ENCODE peak calls at places on chromosomes 5 and 9, in four cellular contexts. A is cardiac septum; M is GM19239; B is stimulated activated naive CD4-positive, alpha-beta T cell treated with Interleukin-2 at 50 U/mL for 16 hours. G is an unnamed sample.

GRCh38 chr5:96870094-96871021 is 5.9 kb upstream of the ERAP2 start:
- DNase-seq in M (no peak), A (no peak), B (peak; percentile 8), G (no peak)

GRCh38 chr5:101153526-101153925 is 250.4 kb upstream of the ST8SIA4 start:
- DNase-seq in B (no peak), M (no peak), A (no peak), G (no peak)

GRCh38 chr5:141172381-141173204 is at the start of gene PCDHB7:
- DNase-seq in A (no peak), B (no peak), M (no peak), G (no peak)

GRCh38 chr9:83583151-83584014 is 39.6 kb upstream of the IDNK start:
- DNase-seq in M (peak; percentile 26), A (no peak), B (no peak), G (no peak)

GRCh38 chr5:97525780-97526179 is 342.7 kb upstream of the RIOK2 start:
- DNase-seq in A (no peak), M (no peak), B (no peak), G (no peak)

GRCh38 chr5:169595172-169595820 is 11.7 kb downstream of the SPDL1 start:
- DNase-seq in A (no peak), B (no peak), M (no peak), G (no peak)

GRCh38 chr5:43636076-43636475 is 33.1 kb downstream of the NNT start:
- DNase-seq in A (no peak), M (no peak), B (no peak), G (no peak)

GRCh38 chr9:37911271-37911681 is 7.3 kb upstream of the SLC25A51 start:
- DNase-seq in B (no peak), M (no peak), A (no peak), G (peak; percentile 22)

GRCh38 chr9:4272141-4272540 is 27.7 kb downstream of the GLIS3 start:
- DNase-seq in M (no peak), B (no peak), A (no peak), G (no peak)

GRCh38 chr5:113249216-113249615 is 185.6 kb downstream of the TSSK1B start:
- DNase-seq in M (no peak), A (no peak), B (no peak), G (no peak)

GRCh38 chr5:90866333-90866732 is 307.7 kb downstream of the ADGRV1 start:
- DNase-seq in A (no peak), B (no peak), M (peak; percentile 8), G (no peak)

GRCh38 chr5:15452780-15453179 is 47.2 kb upstream of the FBXL7 start:
- DNase-seq in A (no peak), B (no peak), M (no peak), G (no peak)

GRCh38 chr9:70406446-70406862 is 8.0 kb downstream of the KLF9 start:
- DNase-seq in M (peak; percentile 20), B (peak; percentile 13), A (no peak), G (no peak)

GRCh38 chr5:65588694-65589093 is 25.6 kb downstream of the PPWD1 start:
- DNase-seq in A (no peak), M (no peak), B (no peak), G (no peak)

GRCh38 chr9:21919377-21920362 is 74.5 kb downstream of the CDKN2A start:
- DNase-seq in A (no peak), B (no peak), M (peak; percentile 5), G (no peak)

GRCh38 chr9:130040901-130041647 is 1.9 kb downstream of the FNBP1 start:
- DNase-seq in A (no peak), B (no peak), M (no peak), G (no peak)

GRCh38 chr9:77488439-77489126 is 159.5 kb downstream of the GNA14 start:
- DNase-seq in B (no peak), M (no peak), A (no peak), G (no peak)